ENCODE peak calls at places on chromosomes 4 and X, in eight cellular contexts. N is GM20000, F is astrocyte of the spinal cord, J is dorsolateral prefrontal cortex, A is heart right ventricle, Q is bronchial epithelial cell, E is fibroblast of mammary gland, O is AG09309. T is an unnamed sample.

GRCh38 chrX:44203791-44204190 is 139.7 kb downstream of the EFHC2 start:
- DNase-seq in N (no peak), F (no peak), J (no peak), A (no peak), Q (no peak), E (no peak), O (no peak), T (no peak)

GRCh38 chr4:112348488-112349158 is 51.5 kb downstream of the ALPK1 start:
- DNase-seq in N (no peak), F (peak), J (peak), A (peak), Q (peak), E (peak), O (peak), T (no peak)

GRCh38 chrX:77795124-77795523 is 9.1 kb upstream of the ATRX start:
- DNase-seq in N (no peak), F (no peak), J (no peak), A (no peak), Q (no peak), E (no peak), O (no peak), T (no peak)

GRCh38 chrX:17375631-17376380 is 806 bp downstream of the NHS start:
- DNase-seq in N (no peak), F (peak), J (peak), A (no peak), Q (no peak), E (peak), O (no peak), T (no peak)

GRCh38 chr4:115562506-115562905 is 449.1 kb upstream of the NDST4 start:
- DNase-seq in N (no peak), F (no peak), J (no peak), A (no peak), Q (no peak), E (no peak), O (no peak), T (no peak)

GRCh38 chr4:7021930-7022658 is 21.1 kb upstream of the TADA2B start:
- DNase-seq in N (no peak), F (peak), J (no peak), A (no peak), Q (peak), E (peak), O (peak), T (no peak)

GRCh38 chr4:120991885-120992284 is 69.4 kb upstream of the PRDM5 start:
- DNase-seq in N (no peak), F (no peak), J (no peak), A (no peak), Q (no peak), E (no peak), O (no peak), T (no peak)

GRCh38 chr4:74499986-74500781 is 55.2 kb downstream of the AREG start:
- DNase-seq in N (no peak), F (peak), J (no peak), A (no peak), Q (no peak), E (peak), O (no peak), T (no peak)

GRCh38 chr4:80266902-80267380 is 477 bp downstream of the FGF5 start:
- DNase-seq in N (no peak), F (peak), J (peak), A (no peak), Q (peak), E (peak), O (no peak), T (no peak)

GRCh38 chrX:131068945-131069719 is 11.0 kb downstream of the ARHGAP36 start:
- DNase-seq in N (peak), F (no peak), J (no peak), A (no peak), Q (no peak), E (peak), O (no peak), T (no peak)

GRCh38 chr4:1592179-1593037 is 91.7 kb downstream of the FAM53A start:
- DNase-seq in N (no peak), F (no peak), J (no peak), A (no peak), Q (no peak), E (no peak), O (no peak), T (no peak)

GRCh38 chrX:46235778-46236177 is 309.4 kb downstream of the ZNF674 start:
- DNase-seq in N (no peak), F (no peak), J (no peak), A (no peak), Q (peak), E (no peak), O (no peak), T (no peak)

GRCh38 chr4:118848901-118849300 is 13.0 kb upstream of the SEC24D start:
- DNase-seq in N (no peak), F (no peak), J (no peak), A (no peak), Q (no peak), E (no peak), O (no peak), T (no peak)

GRCh38 chr4:659851-660250 is 14.2 kb downstream of the ATP5ME start:
- DNase-seq in N (no peak), F (no peak), J (no peak), A (no peak), Q (no peak), E (no peak), O (no peak), T (no peak)

GRCh38 chr4:182212211-182212761 is 30.9 kb upstream of the TENM3 start:
- DNase-seq in N (no peak), F (peak), J (no peak), A (no peak), Q (no peak), E (peak), O (no peak), T (no peak)

GRCh38 chr4:39636786-39637185 is 1.9 kb downstream of the SMIM14 start:
- DNase-seq in N (no peak), F (peak), J (no peak), A (peak), Q (peak), E (peak), O (no peak), T (no peak)

GRCh38 chr4:105594094-105595010 is 41.9 kb downstream of the ARHGEF38 start:
- DNase-seq in N (peak), F (no peak), J (no peak), A (no peak), Q (peak), E (no peak), O (no peak), T (no peak)

GRCh38 chrX:17440258-17440657 is 65.3 kb downstream of the NHS start:
- DNase-seq in N (no peak), F (no peak), J (no peak), A (no peak), Q (no peak), E (no peak), O (no peak), T (no peak)

GRCh38 chr4:115090483-115091075 is 22.8 kb downstream of the NDST4 start:
- DNase-seq in N (peak), F (peak), J (no peak), A (no peak), Q (peak), E (peak), O (no peak), T (no peak)

GRCh38 chrX:70262952-70263567 is 3.1 kb upstream of the P2RY4 start:
- DNase-seq in N (peak), F (peak), J (no peak), A (peak), Q (peak), E (peak), O (no peak), T (no peak)

GRCh38 chr4:20487446-20487845 is 212.8 kb upstream of the PACRGL start:
- DNase-seq in N (no peak), F (peak), J (no peak), A (no peak), Q (no peak), E (no peak), O (no peak), T (no peak)

GRCh38 chrX:108090474-108091265 is 672 bp downstream of the PSMD10 start:
- DNase-seq in N (no peak), F (peak), J (no peak), A (no peak), Q (peak), E (peak), O (peak), T (no peak)

GRCh38 chrX:54509401-54509800 is 13.4 kb upstream of the FGD1 start:
- DNase-seq in N (no peak), F (no peak), J (no peak), A (no peak), Q (no peak), E (no peak), O (no peak), T (no peak)

GRCh38 chrX:15497865-15498264 is 2.7 kb upstream of the BMX start:
- DNase-seq in N (peak), F (peak), J (no peak), A (peak), Q (peak), E (peak), O (no peak), T (no peak)
- TF ChIP-seq CTCF in N (peak), F (peak), J (peak), A (peak), Q (peak), E (peak), O (peak), T (peak)

GRCh38 chrX:40314070-40314469 is 216.3 kb upstream of the BCOR start:
- DNase-seq in N (no peak), F (no peak), J (no peak), A (no peak), Q (no peak), E (no peak), O (no peak), T (no peak)
- TF ChIP-seq CTCF in N (no peak), F (no peak), J (peak), A (no peak), Q (no peak), E (no peak), O (no peak), T (no peak)

GRCh38 chr4:158710814-158711213 is 12.4 kb downstream of the PPID start:
- DNase-seq in N (no peak), F (peak), J (no peak), A (no peak), Q (no peak), E (peak), O (no peak), T (no peak)
- TF ChIP-seq CTCF in N (no peak), F (peak), J (no peak), A (peak), Q (no peak), E (peak), O (peak), T (peak)

DNA sequence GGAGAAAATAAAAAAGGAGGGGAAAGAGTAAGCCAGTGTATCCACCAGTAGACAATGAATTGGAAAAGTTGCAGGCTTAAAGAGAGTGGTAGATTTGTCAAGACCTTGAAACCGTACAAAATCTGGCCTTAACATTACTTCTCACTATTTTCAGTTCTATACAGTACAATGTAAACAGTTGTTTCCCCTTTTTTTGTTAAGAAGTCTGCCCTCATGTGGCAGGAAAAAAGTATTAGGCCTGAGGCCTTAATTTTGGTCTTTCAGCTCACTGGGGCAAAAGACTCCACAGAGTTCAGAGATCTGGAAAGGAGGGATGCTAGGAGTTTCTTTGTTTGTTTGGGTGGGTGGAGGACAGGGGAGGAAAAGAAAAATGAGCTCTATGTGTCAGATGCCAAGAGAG is 92.8 kb upstream of the CCDC160 start:
- DNase-seq in N (peak), F (no peak), J (no peak), A (no peak), Q (peak), E (peak), O (no peak), T (no peak)
- TF ChIP-seq CTCF in N (peak), F (peak), J (peak), A (peak), Q (peak), E (peak), O (peak), T (peak)